ENCODE peak calls at places on chromosome 20, in four cellular contexts. N is WTC11, X is K562, Y is HepG2. E is an unnamed sample.

GRCh38 chr20:14824996-14825395 is 487.6 kb upstream of the FLRT3 start:
- DNase-seq in X (no peak), N (no peak), Y (no peak), E (no peak)

GRCh38 chr20:9576695-9577094 is 62.3 kb downstream of the LAMP5 start:
- DNase-seq in Y (no peak), X (no peak), N (no peak), E (no peak)

GRCh38 chr20:13007596-13007995 is 1.2 kb upstream of the SPTLC3 start:
- DNase-seq in Y (no peak), N (no peak), X (no peak), E (no peak)

GRCh38 chr20:13085275-13085674 is 76.5 kb downstream of the SPTLC3 start:
- DNase-seq in Y (no peak), X (no peak), N (no peak), E (no peak)

GRCh38 chr20:38004416-38004815 is 28.8 kb downstream of the TTI1 start:
- DNase-seq in X (no peak), N (no peak), Y (no peak), E (no peak)

GRCh38 chr20:3431109-3431508 is 23.6 kb upstream of the DNAAF9 start:
- DNase-seq in N (no peak), Y (no peak), X (no peak), E (no peak)

GRCh38 chr20:36836591-36837329 is 39.2 kb upstream of the TLDC2 start:
- DNase-seq in X (peak), Y (peak), N (peak), E (peak)

GRCh38 chr20:50996901-50997830 is 25.7 kb downstream of the KCNG1 start:
- DNase-seq in X (no peak), N (no peak), Y (no peak), E (no peak)

GRCh38 chr20:10316582-10316981 is 98.0 kb downstream of the SNAP25 start:
- DNase-seq in X (peak), N (no peak), Y (peak), E (no peak)

GRCh38 chr20:1388706-1389483 is 4.0 kb downstream of the FKBP1A start:
- DNase-seq in X (no peak), N (no peak), Y (no peak), E (no peak)

GRCh38 chr20:47358052-47358671 is 1.7 kb upstream of the ZMYND8 start:
- DNase-seq in Y (peak), N (no peak), X (no peak), E (no peak)

GRCh38 chr20:55830124-55830828 is 175.0 kb downstream of the CBLN4 start:
- DNase-seq in X (no peak), N (no peak), Y (no peak), E (no peak)

GRCh38 chr20:63495771-63496403 is 3.0 kb downstream of the EEF1A2 start:
- DNase-seq in N (peak), Y (peak), X (peak), E (peak)

GRCh38 chr20:50399003-50399916 is 110.9 kb upstream of the PTPN1 start:
- DNase-seq in Y (peak), X (peak), N (no peak), E (no peak)

GRCh38 chr20:1813674-1814635 is 81.3 kb upstream of the SIRPA start:
- DNase-seq in Y (no peak), X (no peak), N (no peak), E (no peak)

DNA sequence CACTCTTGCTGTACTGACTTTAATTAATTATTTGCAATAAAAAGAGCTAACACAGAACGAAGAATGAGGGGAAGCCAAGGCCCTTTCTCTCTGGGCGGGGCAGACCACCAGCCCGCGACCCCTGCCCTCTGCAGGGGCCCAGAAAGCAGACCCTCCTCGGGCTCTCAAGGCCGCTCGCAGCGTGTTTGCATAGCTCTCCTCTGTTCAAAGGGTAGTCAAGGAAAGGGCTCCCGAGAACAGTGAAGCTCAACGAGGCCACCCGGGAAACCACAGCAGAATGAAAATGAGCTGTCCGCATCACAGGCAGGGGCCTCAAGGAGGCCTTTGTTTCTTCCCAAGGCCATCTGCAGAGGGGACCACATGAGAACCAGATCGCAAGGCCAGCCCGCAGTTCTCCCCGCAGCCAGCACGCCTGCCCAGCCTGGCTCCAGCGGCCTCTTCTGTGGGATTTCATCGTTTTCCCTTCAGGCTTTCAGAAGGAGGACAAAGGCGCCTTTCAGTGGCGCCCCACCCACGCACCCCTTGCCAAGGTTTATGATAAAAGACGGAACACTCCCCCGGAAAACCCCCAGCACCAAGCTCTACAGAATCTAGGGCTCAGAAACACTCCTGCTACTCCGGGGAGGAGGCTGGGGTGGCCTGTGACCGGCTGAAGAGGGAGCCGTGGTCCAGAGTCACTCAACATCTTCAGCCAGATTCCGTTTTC is 25.3 kb downstream of the ACSS1 start:
- DNase-seq in X (no peak), Y (peak), N (peak), E (no peak)
- TF ChIP-seq NR3C1 in X (no peak), Y (no peak), N (no peak), E (no peak)

GRCh38 chr20:20637998-20638397 is 74.4 kb downstream of the RALGAPA2 start:
- DNase-seq in Y (no peak), X (no peak), N (no peak), E (no peak)
- TF ChIP-seq NR3C1 in Y (no peak), X (no peak), N (no peak), E (no peak)

GRCh38 chr20:57440678-57441509 is 49.7 kb downstream of the RBM38 start:
- DNase-seq in N (peak), X (no peak), Y (no peak), E (no peak)
- TF ChIP-seq NR3C1 in N (no peak), X (no peak), Y (no peak), E (no peak)

DNA sequence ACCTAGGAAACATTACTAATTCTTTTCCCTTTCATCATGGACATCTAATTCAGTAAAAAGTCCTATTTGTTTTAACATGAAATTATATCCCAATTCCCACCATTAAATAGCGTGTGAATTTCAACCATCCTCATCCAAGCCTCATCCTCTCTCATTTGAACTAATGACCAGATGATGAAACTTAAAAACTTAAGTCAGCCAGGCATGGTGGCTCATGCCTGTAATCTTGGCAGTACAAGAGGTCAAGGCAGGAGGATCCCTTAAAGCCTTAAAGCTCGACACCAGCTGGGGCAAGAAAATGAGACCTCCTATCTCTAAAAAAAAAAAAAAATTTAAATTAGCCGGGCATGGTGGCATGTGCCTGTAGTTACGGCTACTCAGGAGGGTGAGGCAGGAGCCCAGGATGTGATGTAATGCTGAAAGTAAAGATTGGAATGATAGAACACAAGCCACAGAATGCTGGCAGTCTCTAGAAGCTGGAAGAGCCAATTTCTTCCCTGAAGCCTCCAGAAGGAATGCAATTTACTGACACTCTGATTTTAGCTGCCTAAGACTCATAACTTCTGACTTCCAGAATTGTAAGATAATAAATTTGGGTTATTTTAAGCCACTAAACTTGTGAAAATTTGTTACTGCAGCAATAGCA is 27.1 kb upstream of the HAO1 start:
- DNase-seq in Y (no peak), X (no peak), N (no peak), E (no peak)
- TF ChIP-seq NR3C1 in Y (no peak), X (no peak), N (no peak), E (no peak)

DNA sequence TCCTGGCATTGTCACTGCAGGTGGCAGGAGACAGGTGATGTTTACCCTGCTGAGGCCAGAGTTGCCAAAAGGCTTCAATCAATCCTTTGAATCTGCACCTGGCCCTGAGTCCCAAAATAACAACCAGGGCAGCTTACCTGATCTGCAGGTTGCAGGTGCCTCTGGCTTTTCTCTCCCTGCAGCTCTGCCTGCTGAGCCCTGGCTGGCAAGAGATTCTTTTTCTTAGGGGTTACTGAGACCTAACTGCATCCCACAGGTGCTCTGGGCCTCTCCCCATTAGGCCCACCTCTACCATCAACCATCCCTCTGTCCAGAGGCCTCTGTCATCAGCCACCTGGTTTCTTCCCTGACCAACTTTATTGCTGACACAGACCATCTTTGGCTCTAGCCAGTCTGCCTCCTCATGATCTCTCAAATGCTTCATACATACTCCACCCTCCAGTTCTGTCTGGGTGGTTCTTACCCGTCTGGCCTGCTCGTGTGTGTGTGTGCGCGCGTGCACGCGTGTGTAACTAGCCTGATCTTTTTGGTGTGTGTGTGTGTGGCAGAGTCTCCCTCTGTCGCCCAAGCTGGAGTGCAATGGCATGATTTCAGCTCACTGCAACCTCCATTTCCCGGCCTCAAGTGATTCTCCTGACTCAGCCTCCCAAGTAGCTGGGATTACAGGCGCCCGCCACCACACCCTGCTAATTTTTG is 13.7 kb downstream of the BCL2L1 start:
- DNase-seq in N (no peak), Y (no peak), X (no peak), E (no peak)
- TF ChIP-seq NR3C1 in N (no peak), Y (no peak), X (no peak), E (no peak)